ENCODE peak calls at places on chromosomes 3 and 15, in six cellular contexts. T, Y, X, V, L and U are unnamed samples.

GRCh38 chr15:64808785-64809453 is 16.5 kb downstream of the PIF1 start:
- DNase-seq in X (no peak), T (no peak), Y (no peak), L (no peak), V (no peak), U (no peak)

GRCh38 chr3:48598323-48599076 is 3.4 kb upstream of the COL7A1 start:
- DNase-seq in T (peak; percentile 92), X (peak; percentile 97), L (peak; percentile 61), V (no peak), Y (no peak), U (no peak)

GRCh38 chr3:42685891-42686820 is 819 bp downstream of the KLHL40 start:
- DNase-seq in X (no peak), T (no peak), Y (no peak), L (no peak), V (no peak), U (peak; percentile 4)

GRCh38 chr15:23083115-23083514 is 43.7 kb upstream of the TUBGCP5 start:
- DNase-seq in L (no peak), T (no peak), Y (no peak), V (no peak), X (no peak), U (no peak)

GRCh38 chr3:72210248-72210647 is 425.3 kb upstream of the PROK2 start:
- DNase-seq in L (no peak), X (no peak), T (no peak), V (no peak), Y (no peak), U (no peak)

GRCh38 chr3:150069158-150069536 is 98.5 kb upstream of the PFN2 start:
- DNase-seq in T (no peak), V (no peak), X (no peak), L (no peak), Y (no peak), U (no peak)

GRCh38 chr15:48442011-48442410 is 110.8 kb downstream of the DUT start:
- DNase-seq in V (no peak), L (no peak), X (no peak), T (no peak), Y (no peak), U (no peak)

GRCh38 chr3:10366681-10367101 is 45.8 kb upstream of the SEC13 start:
- DNase-seq in V (no peak), Y (no peak), X (peak; percentile 86), T (peak; percentile 94), L (no peak), U (no peak)

GRCh38 chr15:36106640-36107335 is 472.6 kb upstream of the CDIN1 start:
- DNase-seq in V (no peak), Y (no peak), X (no peak), L (no peak), T (peak; percentile 16), U (no peak)

GRCh38 chr3:81764665-81765064 is 3.2 kb upstream of the GBE1 start:
- DNase-seq in X (no peak), T (no peak), L (no peak), Y (no peak), V (no peak), U (no peak)

GRCh38 chr3:155242342-155242741 is 51.1 kb downstream of the STRIT1 start:
- DNase-seq in V (no peak), L (no peak), X (peak; percentile 14), Y (no peak), T (peak; percentile 30), U (no peak)

GRCh38 chr15:77034620-77035467 is 36.1 kb downstream of the TSPAN3 start:
- DNase-seq in X (no peak), L (no peak), V (peak; percentile 31), T (peak; percentile 68), Y (no peak), U (peak; percentile 53)

GRCh38 chr3:72145506-72146380 is 360.8 kb upstream of the PROK2 start:
- DNase-seq in L (no peak), X (no peak), Y (no peak), T (peak; percentile 67), V (no peak), U (no peak)

GRCh38 chr3:130658666-130659065 is 88.0 kb downstream of the PIK3R4 start:
- DNase-seq in X (peak; percentile 17), V (no peak), T (peak; percentile 27), L (no peak), Y (no peak), U (no peak)

GRCh38 chr3:118817748-118818165 is 216.9 kb downstream of the IGSF11 start:
- DNase-seq in V (peak; percentile 17), L (no peak), T (peak; percentile 57), X (peak; percentile 4), Y (no peak), U (peak; percentile 40)

GRCh38 chr15:64693134-64693533 is 82.3 kb downstream of the RBPMS2 start:
- DNase-seq in T (peak; percentile 85), X (peak; percentile 38), L (peak; percentile 22), V (no peak), Y (no peak), U (no peak)